ENCODE peak calls at places on chromosome 3, in six cellular contexts. D is left ventricle myocardium superior, A is NCI-H2081 treated with DMSO at 0.1 percent for 48 hours, X is T-helper 2 cell, S is neural crest cell, R is glutamatergic neuron. O is an unnamed sample.

GRCh38 chr3:194579091-194579606 is 54.1 kb downstream of the TMEM44 start:
- DNase-seq in S (no peak), A (no peak), X (no peak), R (no peak), D (peak; percentile 86), O (no peak)

GRCh38 chr3:176690470-176690869 is 506.8 kb downstream of the TBL1XR1 start:
- DNase-seq in X (no peak), D (no peak), A (no peak), R (no peak), S (no peak), O (no peak)

GRCh38 chr3:156216216-156216615 is 95.8 kb downstream of the KCNAB1 start:
- DNase-seq in S (no peak), A (no peak), D (no peak), X (no peak), R (no peak), O (no peak)

GRCh38 chr3:30518201-30518864 is 88.1 kb upstream of the TGFBR2 start:
- DNase-seq in X (no peak), S (no peak), D (no peak), A (no peak), R (no peak), O (no peak)

GRCh38 chr3:38137615-38138346 is 680 bp upstream of the MYD88 start:
- DNase-seq in S (peak; percentile 12), A (no peak), X (no peak), D (no peak), R (no peak), O (no peak)

GRCh38 chr3:164478323-164478722 is 600.0 kb downstream of the SI start:
- DNase-seq in S (no peak), A (no peak), D (no peak), R (no peak), X (no peak), O (no peak)

GRCh38 chr3:125462722-125463299 is 57.2 kb downstream of the SNX4 start:
- DNase-seq in D (no peak), A (no peak), R (no peak), S (no peak), X (no peak), O (no peak)

GRCh38 chr3:197354195-197355059 is 56.0 kb upstream of the DLG1 start:
- DNase-seq in X (no peak), S (peak; percentile 17), A (no peak), D (peak; percentile 74), R (peak; percentile 71), O (peak; percentile 76)

GRCh38 chr3:15433531-15433930 is 6.1 kb downstream of the EAF1 start:
- DNase-seq in D (no peak), R (no peak), S (no peak), A (no peak), X (no peak), O (no peak)

GRCh38 chr3:124919756-124920155 is 14.8 kb downstream of the MUC13 start:
- DNase-seq in A (no peak), X (no peak), R (no peak), D (no peak), S (no peak), O (no peak)

GRCh38 chr3:123751478-123751877 is 132.7 kb downstream of the MYLK start:
- DNase-seq in S (no peak), X (no peak), R (no peak), D (no peak), A (no peak), O (no peak)

GRCh38 chr3:58051196-58051595 is 43.0 kb downstream of the FLNB start:
- DNase-seq in R (no peak), D (no peak), X (no peak), A (no peak), S (no peak), O (no peak)

GRCh38 chr3:185928532-185928931 is 9.3 kb downstream of the TRA2B start:
- DNase-seq in S (no peak), A (no peak), D (no peak), X (no peak), R (no peak), O (no peak)

GRCh38 chr3:50652709-50653108 is 22.0 kb upstream of the DOCK3 start:
- DNase-seq in X (peak; percentile 31), A (no peak), D (peak; percentile 57), R (no peak), S (no peak), O (no peak)

GRCh38 chr3:172836390-172836997 is 86.0 kb downstream of the ECT2 start:
- DNase-seq in X (no peak), S (peak; percentile 57), D (no peak), R (peak; percentile 28), A (peak; percentile 47), O (no peak)

GRCh38 chr3:86938706-86939105 is 52.2 kb downstream of the VGLL3 start:
- DNase-seq in S (no peak), X (no peak), D (no peak), R (no peak), A (no peak), O (no peak)

O was measured in NCI-H187.